ENCODE peak calls at places on chromosomes 3 and 15, in eight cellular contexts. One of them, this sample, is unnamed. For H3K27me3, the result is how much of the 10 kb centered on the place peaks cover.

GRCh38 chr3:25478964-25479726 is 51.1 kb downstream of the RARB start:
- DNase-seq in fibroblast of lung: no peak
- DNase-seq in sigmoid colon: no peak
- DNase-seq in GM23338: no peak
- DNase-seq in spleen: no peak
- DNase-seq in dorsolateral prefrontal cortex: no peak
- DNase-seq in cardiac muscle cell: no peak
- DNase-seq in CD8-positive, alpha-beta T cell: no peak
- DNase-seq in this sample: no peak

GRCh38 chr3:158532099-158532734 is 38.8 kb upstream of the MLF1 start:
- DNase-seq in GM23338: peak
- DNase-seq in dorsolateral prefrontal cortex: no peak
- DNase-seq in fibroblast of lung: peak
- DNase-seq in sigmoid colon: no peak
- DNase-seq in spleen: no peak
- DNase-seq in cardiac muscle cell: peak
- DNase-seq in CD8-positive, alpha-beta T cell: no peak
- DNase-seq in this sample: peak

GRCh38 chr15:58528197-58528870 is 96.5 kb downstream of the LIPC start:
- DNase-seq in CD8-positive, alpha-beta T cell: no peak
- DNase-seq in spleen: no peak
- DNase-seq in dorsolateral prefrontal cortex: no peak
- DNase-seq in sigmoid colon: no peak
- DNase-seq in GM23338: no peak
- DNase-seq in cardiac muscle cell: peak
- DNase-seq in fibroblast of lung: peak
- DNase-seq in this sample: no peak

GRCh38 chr3:158642474-158643210 is 1.7 kb upstream of the GFM1 start:
- DNase-seq in sigmoid colon: no peak
- DNase-seq in cardiac muscle cell: no peak
- DNase-seq in CD8-positive, alpha-beta T cell: no peak
- DNase-seq in dorsolateral prefrontal cortex: no peak
- DNase-seq in GM23338: no peak
- DNase-seq in fibroblast of lung: no peak
- DNase-seq in spleen: no peak
- DNase-seq in this sample: no peak

GRCh38 chr15:48415036-48415886 is 84.0 kb downstream of the DUT start:
- DNase-seq in sigmoid colon: no peak
- DNase-seq in dorsolateral prefrontal cortex: no peak
- DNase-seq in spleen: no peak
- DNase-seq in fibroblast of lung: no peak
- DNase-seq in cardiac muscle cell: no peak
- DNase-seq in GM23338: no peak
- DNase-seq in CD8-positive, alpha-beta T cell: no peak
- DNase-seq in this sample: peak

GRCh38 chr3:32246079-32246675 is 7.7 kb downstream of the CMTM8 start:
- DNase-seq in spleen: no peak
- DNase-seq in GM23338: peak
- DNase-seq in sigmoid colon: no peak
- DNase-seq in dorsolateral prefrontal cortex: no peak
- DNase-seq in fibroblast of lung: peak
- DNase-seq in cardiac muscle cell: no peak
- DNase-seq in CD8-positive, alpha-beta T cell: no peak
- DNase-seq in this sample: no peak

GRCh38 chr3:18499256-18499655 is 74.1 kb upstream of the SATB1 start:
- DNase-seq in dorsolateral prefrontal cortex: no peak
- DNase-seq in fibroblast of lung: no peak
- DNase-seq in CD8-positive, alpha-beta T cell: peak
- DNase-seq in spleen: peak
- DNase-seq in sigmoid colon: no peak
- DNase-seq in GM23338: no peak
- DNase-seq in cardiac muscle cell: no peak
- DNase-seq in this sample: peak

GRCh38 chr3:99579965-99580364 is 58.4 kb upstream of the COL8A1 start:
- DNase-seq in fibroblast of lung: no peak
- DNase-seq in cardiac muscle cell: no peak
- DNase-seq in GM23338: no peak
- DNase-seq in CD8-positive, alpha-beta T cell: no peak
- DNase-seq in spleen: no peak
- DNase-seq in dorsolateral prefrontal cortex: no peak
- DNase-seq in sigmoid colon: no peak
- DNase-seq in this sample: no peak

GRCh38 chr3:29695201-29695904 is 414.5 kb downstream of the RBMS3 start:
- DNase-seq in CD8-positive, alpha-beta T cell: no peak
- DNase-seq in spleen: no peak
- DNase-seq in sigmoid colon: peak
- DNase-seq in dorsolateral prefrontal cortex: no peak
- DNase-seq in cardiac muscle cell: peak
- DNase-seq in fibroblast of lung: peak
- DNase-seq in GM23338: no peak
- DNase-seq in this sample: peak

GRCh38 chr3:107241217-107241616 is 136.0 kb upstream of the CCDC54 start:
- DNase-seq in CD8-positive, alpha-beta T cell: no peak
- DNase-seq in cardiac muscle cell: no peak
- DNase-seq in GM23338: peak
- DNase-seq in spleen: peak
- DNase-seq in sigmoid colon: no peak
- DNase-seq in fibroblast of lung: peak
- DNase-seq in dorsolateral prefrontal cortex: no peak
- DNase-seq in this sample: no peak

GRCh38 chr15:56813995-56814394 is 80.7 kb upstream of the ZNF280D start:
- DNase-seq in sigmoid colon: no peak
- DNase-seq in CD8-positive, alpha-beta T cell: no peak
- DNase-seq in fibroblast of lung: no peak
- DNase-seq in dorsolateral prefrontal cortex: no peak
- DNase-seq in spleen: no peak
- DNase-seq in cardiac muscle cell: no peak
- DNase-seq in GM23338: no peak
- DNase-seq in this sample: no peak

GRCh38 chr3:178146406-178146831 is 389.8 kb upstream of the KCNMB2 start:
- DNase-seq in cardiac muscle cell: no peak
- DNase-seq in spleen: no peak
- DNase-seq in dorsolateral prefrontal cortex: no peak
- DNase-seq in sigmoid colon: no peak
- DNase-seq in fibroblast of lung: no peak
- DNase-seq in CD8-positive, alpha-beta T cell: no peak
- DNase-seq in GM23338: no peak
- DNase-seq in this sample: no peak

GRCh38 chr15:95760508-95760907 is 570.0 kb upstream of the NR2F2 start:
- DNase-seq in CD8-positive, alpha-beta T cell: no peak
- DNase-seq in sigmoid colon: no peak
- DNase-seq in spleen: peak
- DNase-seq in dorsolateral prefrontal cortex: no peak
- DNase-seq in GM23338: peak
- DNase-seq in fibroblast of lung: peak
- DNase-seq in cardiac muscle cell: peak
- DNase-seq in this sample: no peak

GRCh38 chr3:180855364-180855763 is 57.1 kb upstream of the FXR1 start:
- DNase-seq in CD8-positive, alpha-beta T cell: no peak
- DNase-seq in GM23338: peak
- DNase-seq in sigmoid colon: no peak
- DNase-seq in fibroblast of lung: no peak
- DNase-seq in spleen: no peak
- DNase-seq in dorsolateral prefrontal cortex: no peak
- DNase-seq in cardiac muscle cell: no peak
- DNase-seq in this sample: no peak

GRCh38 chr3:185250653-185251052 is 3.2 kb downstream of the EHHADH start:
- DNase-seq in GM23338: no peak
- DNase-seq in sigmoid colon: no peak
- DNase-seq in fibroblast of lung: no peak
- DNase-seq in spleen: no peak
- DNase-seq in dorsolateral prefrontal cortex: no peak
- DNase-seq in CD8-positive, alpha-beta T cell: no peak
- DNase-seq in cardiac muscle cell: no peak
- DNase-seq in this sample: no peak

GRCh38 chr3:150384517-150385212 is 23.4 kb upstream of the TSC22D2 start:
- DNase-seq in spleen: peak
- DNase-seq in sigmoid colon: no peak
- DNase-seq in dorsolateral prefrontal cortex: peak
- DNase-seq in CD8-positive, alpha-beta T cell: peak
- DNase-seq in GM23338: peak
- DNase-seq in cardiac muscle cell: peak
- DNase-seq in fibroblast of lung: peak
- DNase-seq in this sample: no peak

GRCh38 chr15:87118424-87118823 is 1038.8 kb downstream of the AGBL1 start:
- DNase-seq in sigmoid colon: no peak
- DNase-seq in dorsolateral prefrontal cortex: no peak
- DNase-seq in GM23338: no peak
- DNase-seq in fibroblast of lung: no peak
- DNase-seq in spleen: no peak
- DNase-seq in CD8-positive, alpha-beta T cell: no peak
- DNase-seq in cardiac muscle cell: no peak
- DNase-seq in this sample: no peak

GRCh38 chr3:163490119-163490518 is 1588.2 kb downstream of the SI start:
- DNase-seq in spleen: peak
- DNase-seq in GM23338: peak
- DNase-seq in fibroblast of lung: peak
- DNase-seq in cardiac muscle cell: peak
- DNase-seq in CD8-positive, alpha-beta T cell: no peak
- DNase-seq in dorsolateral prefrontal cortex: no peak
- DNase-seq in sigmoid colon: no peak
- DNase-seq in this sample: peak

GRCh38 chr3:117084277-117084676 is 374.7 kb downstream of the TUSC7 start:
- DNase-seq in dorsolateral prefrontal cortex: no peak
- DNase-seq in fibroblast of lung: no peak
- DNase-seq in spleen: no peak
- DNase-seq in sigmoid colon: no peak
- DNase-seq in CD8-positive, alpha-beta T cell: no peak
- DNase-seq in GM23338: no peak
- DNase-seq in cardiac muscle cell: no peak
- DNase-seq in this sample: no peak

GRCh38 chr3:178297732-178298131 is 238.5 kb upstream of the KCNMB2 start:
- DNase-seq in CD8-positive, alpha-beta T cell: no peak
- DNase-seq in dorsolateral prefrontal cortex: no peak
- DNase-seq in sigmoid colon: no peak
- DNase-seq in cardiac muscle cell: no peak
- DNase-seq in fibroblast of lung: no peak
- DNase-seq in spleen: no peak
- DNase-seq in GM23338: no peak
- DNase-seq in this sample: no peak

GRCh38 chr3:58044656-58045055 is 36.4 kb downstream of the FLNB start:
- DNase-seq in sigmoid colon: no peak
- DNase-seq in cardiac muscle cell: peak
- DNase-seq in fibroblast of lung: no peak
- DNase-seq in spleen: no peak
- DNase-seq in CD8-positive, alpha-beta T cell: no peak
- DNase-seq in dorsolateral prefrontal cortex: no peak
- DNase-seq in GM23338: no peak
- DNase-seq in this sample: no peak

GRCh38 chr3:124291008-124291407 is 299.1 kb upstream of the ROPN1 start:
- DNase-seq in cardiac muscle cell: no peak
- DNase-seq in fibroblast of lung: no peak
- DNase-seq in spleen: no peak
- DNase-seq in sigmoid colon: no peak
- DNase-seq in dorsolateral prefrontal cortex: no peak
- DNase-seq in GM23338: no peak
- DNase-seq in CD8-positive, alpha-beta T cell: no peak
- DNase-seq in this sample: no peak
- H3K27me3 ChIP-seq in cardiac muscle cell: under half
- H3K27me3 ChIP-seq in fibroblast of lung: under half
- H3K27me3 ChIP-seq in spleen: under half
- H3K27me3 ChIP-seq in sigmoid colon: under half
- H3K27me3 ChIP-seq in dorsolateral prefrontal cortex: under half
- H3K27me3 ChIP-seq in GM23338: under half
- H3K27me3 ChIP-seq in CD8-positive, alpha-beta T cell: under half
- H3K27me3 ChIP-seq in this sample: half or more

DNA sequence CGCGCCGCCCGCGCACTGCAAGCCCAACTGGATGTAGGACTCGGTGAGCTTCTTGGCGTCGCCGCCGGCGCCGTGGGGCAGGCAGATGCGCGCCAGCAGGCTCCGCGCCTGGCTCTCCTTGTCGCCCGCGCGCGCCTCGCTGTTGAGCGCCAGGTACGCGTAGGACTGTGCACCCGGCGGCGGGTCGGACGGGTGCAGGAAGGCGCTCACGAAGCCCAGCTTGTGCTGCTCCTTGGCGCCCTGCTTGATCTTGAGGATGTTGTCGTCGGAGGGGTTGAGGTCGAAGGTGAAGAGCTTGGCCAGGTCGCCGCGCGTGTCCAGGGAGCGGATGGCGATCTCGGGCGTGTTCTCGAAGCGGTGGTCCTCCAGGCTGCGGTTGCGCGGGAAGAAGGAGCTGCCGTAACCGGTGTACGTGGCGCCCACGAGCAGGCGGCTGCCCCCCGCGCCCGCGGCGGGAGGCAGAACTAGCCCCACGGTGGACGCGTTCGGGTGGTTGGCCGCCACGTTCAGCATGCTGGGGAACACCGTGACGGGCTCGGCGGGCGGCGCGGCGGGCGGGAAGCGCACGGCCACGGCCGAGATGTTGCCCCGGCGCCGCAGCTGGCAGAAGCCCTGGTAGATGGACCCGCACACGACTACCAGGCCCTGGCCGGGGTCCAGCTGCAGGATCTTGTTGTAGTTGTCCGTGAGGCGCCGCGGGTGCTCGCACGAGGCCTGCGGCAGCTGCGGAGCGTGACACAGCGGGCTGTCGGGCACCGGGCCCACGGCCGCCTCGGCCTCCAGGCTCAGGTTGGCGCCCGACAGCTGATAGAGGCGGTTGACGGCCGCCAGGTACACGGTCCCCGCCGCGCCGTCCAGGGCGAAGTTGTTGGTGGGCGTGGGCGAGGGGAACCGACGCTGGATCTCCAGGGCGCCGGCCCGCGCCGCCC is 619 bp downstream of the PLXND1 start:
- DNase-seq in cardiac muscle cell: peak
- DNase-seq in dorsolateral prefrontal cortex: no peak
- DNase-seq in CD8-positive, alpha-beta T cell: peak
- DNase-seq in GM23338: no peak
- DNase-seq in fibroblast of lung: peak
- DNase-seq in sigmoid colon: no peak
- DNase-seq in spleen: peak
- DNase-seq in this sample: no peak
- TF ChIP-seq CTCF in cardiac muscle cell: peak
- TF ChIP-seq CTCF in dorsolateral prefrontal cortex: no peak
- TF ChIP-seq CTCF in CD8-positive, alpha-beta T cell: no peak
- TF ChIP-seq CTCF in GM23338: no peak
- TF ChIP-seq CTCF in fibroblast of lung: no peak
- TF ChIP-seq CTCF in sigmoid colon: no peak
- TF ChIP-seq CTCF in spleen: peak
- TF ChIP-seq CTCF in this sample: peak

DNA sequence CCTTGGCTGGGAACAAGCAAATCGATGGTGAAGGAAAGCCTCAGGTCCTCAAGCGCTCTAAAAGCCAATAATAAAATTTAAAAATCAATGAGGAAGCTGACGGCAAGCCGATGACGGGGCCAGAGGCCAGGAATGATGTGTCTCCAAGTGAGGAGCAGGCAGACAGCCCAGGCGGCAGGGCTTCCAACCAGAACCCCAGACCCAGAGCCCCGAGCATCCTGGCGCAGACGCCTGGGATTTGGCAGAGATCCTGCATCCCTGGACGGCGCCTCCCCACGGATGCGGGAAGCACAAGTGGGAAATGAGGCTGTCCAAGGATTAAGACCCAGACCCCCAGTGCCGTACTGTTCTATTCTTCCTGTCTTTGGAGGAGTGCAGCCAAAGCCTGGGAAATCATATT is 123.1 kb upstream of the PROK2 start:
- DNase-seq in GM23338: no peak
- DNase-seq in fibroblast of lung: no peak
- DNase-seq in sigmoid colon: no peak
- DNase-seq in cardiac muscle cell: peak
- DNase-seq in spleen: no peak
- DNase-seq in dorsolateral prefrontal cortex: no peak
- DNase-seq in CD8-positive, alpha-beta T cell: no peak
- DNase-seq in this sample: no peak
- H3K27me3 ChIP-seq in GM23338: under half
- H3K27me3 ChIP-seq in fibroblast of lung: under half
- H3K27me3 ChIP-seq in sigmoid colon: under half
- H3K27me3 ChIP-seq in cardiac muscle cell: under half
- H3K27me3 ChIP-seq in spleen: half or more
- H3K27me3 ChIP-seq in dorsolateral prefrontal cortex: under half
- H3K27me3 ChIP-seq in CD8-positive, alpha-beta T cell: under half
- H3K27me3 ChIP-seq in this sample: under half

GRCh38 chr3:166560253-166560652 is 723.0 kb upstream of the BCHE start:
- DNase-seq in CD8-positive, alpha-beta T cell: no peak
- DNase-seq in spleen: no peak
- DNase-seq in sigmoid colon: no peak
- DNase-seq in fibroblast of lung: no peak
- DNase-seq in cardiac muscle cell: no peak
- DNase-seq in dorsolateral prefrontal cortex: no peak
- DNase-seq in GM23338: peak
- DNase-seq in this sample: no peak
- TF ChIP-seq CTCF in CD8-positive, alpha-beta T cell: no peak
- TF ChIP-seq CTCF in spleen: no peak
- TF ChIP-seq CTCF in sigmoid colon: no peak
- TF ChIP-seq CTCF in fibroblast of lung: no peak
- TF ChIP-seq CTCF in cardiac muscle cell: no peak
- TF ChIP-seq CTCF in dorsolateral prefrontal cortex: no peak
- TF ChIP-seq CTCF in GM23338: peak
- TF ChIP-seq CTCF in this sample: no peak

This sample was measured in foreskin keratinocyte.